ENCODE peak calls at places on chromosomes 4 and X, in six cellular contexts. One of them, this sample, is unnamed.

GRCh38 chrX:97400492-97400891 is 516.8 kb downstream of the RPA4 start:
- DNase-seq in HepG2: no peak
- DNase-seq in GM12878: no peak
- DNase-seq in suprapubic skin: no peak
- DNase-seq in ovary: no peak
- DNase-seq in K562: no peak
- DNase-seq in this sample: no peak

GRCh38 chr4:119833611-119834010 is 205.0 kb upstream of the PDE5A start:
- DNase-seq in HepG2: no peak
- DNase-seq in GM12878: no peak
- DNase-seq in suprapubic skin: no peak
- DNase-seq in ovary: no peak
- DNase-seq in K562: no peak
- DNase-seq in this sample: no peak

GRCh38 chrX:155767101-155767878 is 113.9 kb upstream of the VAMP7 start:
- DNase-seq in HepG2: no peak
- DNase-seq in GM12878: peak
- DNase-seq in suprapubic skin: no peak
- DNase-seq in ovary: peak
- DNase-seq in K562: peak
- DNase-seq in this sample: peak

GRCh38 chr4:151641167-151641566 is 119.6 kb downstream of the GATB start:
- DNase-seq in HepG2: peak
- DNase-seq in GM12878: no peak
- DNase-seq in suprapubic skin: no peak
- DNase-seq in ovary: no peak
- DNase-seq in K562: no peak
- DNase-seq in this sample: no peak

GRCh38 chrX:40176979-40177430 is 79.2 kb upstream of the BCOR start:
- DNase-seq in HepG2: peak
- DNase-seq in GM12878: no peak
- DNase-seq in suprapubic skin: no peak
- DNase-seq in ovary: peak
- DNase-seq in K562: no peak
- DNase-seq in this sample: no peak

GRCh38 chrX:13226214-13226613 is 93.6 kb downstream of the ATXN3L start:
- DNase-seq in HepG2: no peak
- DNase-seq in GM12878: no peak
- DNase-seq in suprapubic skin: no peak
- DNase-seq in ovary: no peak
- DNase-seq in K562: no peak
- DNase-seq in this sample: no peak

GRCh38 chrX:46354481-46354880 is 190.7 kb downstream of the ZNF674 start:
- DNase-seq in HepG2: no peak
- DNase-seq in GM12878: no peak
- DNase-seq in suprapubic skin: no peak
- DNase-seq in ovary: no peak
- DNase-seq in K562: no peak
- DNase-seq in this sample: no peak

GRCh38 chr4:139281212-139281611 is 1.2 kb upstream of the MGARP start:
- DNase-seq in HepG2: no peak
- DNase-seq in GM12878: no peak
- DNase-seq in suprapubic skin: no peak
- DNase-seq in ovary: no peak
- DNase-seq in K562: no peak
- DNase-seq in this sample: no peak

GRCh38 chr4:178553201-178553600 is 1111.0 kb upstream of the AGA start:
- DNase-seq in HepG2: no peak
- DNase-seq in GM12878: no peak
- DNase-seq in suprapubic skin: no peak
- DNase-seq in ovary: no peak
- DNase-seq in K562: no peak
- DNase-seq in this sample: no peak

GRCh38 chr4:140726776-140727500 is 29.2 kb downstream of the TBC1D9 start:
- DNase-seq in HepG2: no peak
- DNase-seq in GM12878: no peak
- DNase-seq in suprapubic skin: no peak
- DNase-seq in ovary: no peak
- DNase-seq in K562: no peak
- DNase-seq in this sample: no peak

GRCh38 chr4:174217273-174218126 is 66.0 kb downstream of the FBXO8 start:
- DNase-seq in HepG2: no peak
- DNase-seq in GM12878: no peak
- DNase-seq in suprapubic skin: no peak
- DNase-seq in ovary: no peak
- DNase-seq in K562: no peak
- DNase-seq in this sample: no peak

GRCh38 chr4:169485791-169486742 is 126.3 kb downstream of the NEK1 start:
- DNase-seq in HepG2: peak
- DNase-seq in GM12878: peak
- DNase-seq in suprapubic skin: no peak
- DNase-seq in ovary: peak
- DNase-seq in K562: peak
- DNase-seq in this sample: no peak

GRCh38 chrX:9862525-9862924 is 76.3 kb downstream of the SHROOM2 start:
- DNase-seq in HepG2: no peak
- DNase-seq in GM12878: no peak
- DNase-seq in suprapubic skin: no peak
- DNase-seq in ovary: no peak
- DNase-seq in K562: no peak
- DNase-seq in this sample: no peak

GRCh38 chr4:2805712-2806391 is 13.0 kb downstream of the SH3BP2 start:
- DNase-seq in HepG2: no peak
- DNase-seq in GM12878: no peak
- DNase-seq in suprapubic skin: no peak
- DNase-seq in ovary: no peak
- DNase-seq in K562: no peak
- DNase-seq in this sample: peak

GRCh38 chr4:1293981-1294380 is 4.3 kb downstream of the MAEA start:
- DNase-seq in HepG2: no peak
- DNase-seq in GM12878: no peak
- DNase-seq in suprapubic skin: peak
- DNase-seq in ovary: no peak
- DNase-seq in K562: no peak
- DNase-seq in this sample: peak

GRCh38 chr4:28001698-28002097 is 1141.1 kb downstream of the STIM2 start:
- DNase-seq in HepG2: no peak
- DNase-seq in GM12878: no peak
- DNase-seq in suprapubic skin: no peak
- DNase-seq in ovary: no peak
- DNase-seq in K562: no peak
- DNase-seq in this sample: no peak

GRCh38 chr4:185640809-185641675 is 105.7 kb upstream of the PDLIM3 start:
- DNase-seq in HepG2: peak
- DNase-seq in GM12878: peak
- DNase-seq in suprapubic skin: no peak
- DNase-seq in ovary: no peak
- DNase-seq in K562: peak
- DNase-seq in this sample: no peak

GRCh38 chr4:11799182-11799581 is 370.5 kb upstream of the HS3ST1 start:
- DNase-seq in HepG2: no peak
- DNase-seq in GM12878: no peak
- DNase-seq in suprapubic skin: no peak
- DNase-seq in ovary: no peak
- DNase-seq in K562: no peak
- DNase-seq in this sample: peak

GRCh38 chrX:106862972-106863688 is 40.0 kb downstream of the RIPPLY1 start:
- DNase-seq in HepG2: peak
- DNase-seq in GM12878: no peak
- DNase-seq in suprapubic skin: no peak
- DNase-seq in ovary: no peak
- DNase-seq in K562: peak
- DNase-seq in this sample: peak

GRCh38 chrX:19866626-19867410 is 20.6 kb downstream of the SH3KBP1 start:
- DNase-seq in HepG2: no peak
- DNase-seq in GM12878: no peak
- DNase-seq in suprapubic skin: no peak
- DNase-seq in ovary: no peak
- DNase-seq in K562: no peak
- DNase-seq in this sample: no peak

GRCh38 chrX:31570658-31571057 is 498.8 kb upstream of the FTHL17 start:
- DNase-seq in HepG2: no peak
- DNase-seq in GM12878: no peak
- DNase-seq in suprapubic skin: no peak
- DNase-seq in ovary: no peak
- DNase-seq in K562: no peak
- DNase-seq in this sample: no peak
- TF ChIP-seq EP300 in HepG2: no peak
- TF ChIP-seq EP300 in GM12878: no peak
- TF ChIP-seq EP300 in suprapubic skin: no peak
- TF ChIP-seq EP300 in ovary: no peak
- TF ChIP-seq EP300 in K562: no peak
- TF ChIP-seq EP300 in this sample: no peak

DNA sequence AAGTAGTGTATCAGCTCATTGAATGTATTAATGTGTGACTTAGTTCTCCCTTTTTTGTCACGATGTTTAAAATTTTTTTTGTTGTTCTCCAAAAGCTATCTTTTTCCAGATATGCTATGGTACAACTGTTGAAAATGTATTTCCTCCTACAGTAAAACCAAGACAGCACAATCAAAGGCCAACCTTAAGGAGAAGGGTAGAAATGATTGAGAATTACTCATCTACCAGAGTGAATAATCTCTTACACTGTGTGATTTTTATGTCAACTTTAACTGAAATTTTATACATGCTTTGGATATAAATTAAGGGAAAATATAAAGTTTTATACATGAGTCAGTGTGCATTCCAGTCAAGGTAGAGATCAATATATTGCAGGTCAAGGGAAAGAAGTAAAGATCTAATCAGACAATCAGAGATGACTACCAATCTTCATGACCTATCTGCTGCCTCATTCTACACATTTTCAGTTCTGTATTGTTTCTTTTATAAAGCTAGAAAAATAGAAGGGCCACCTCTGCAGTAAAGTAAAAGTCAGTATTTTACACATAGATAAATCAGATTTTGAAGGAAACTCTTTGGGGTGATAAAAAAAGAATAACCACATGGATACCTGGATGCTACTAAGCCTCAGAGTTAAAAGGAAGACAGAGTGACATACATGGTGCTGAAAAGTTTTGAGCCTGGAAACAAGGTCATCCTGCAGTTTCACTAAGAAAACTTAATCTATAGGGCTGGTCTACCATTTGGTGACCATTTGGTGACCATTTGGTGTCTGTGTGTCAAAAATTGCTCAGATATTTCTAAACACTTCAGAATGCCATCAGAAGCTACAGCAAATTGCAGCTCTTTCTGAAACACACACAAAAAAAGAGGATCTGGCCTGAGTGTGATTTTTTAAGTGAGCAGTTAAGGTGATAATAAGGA is 1.6 kb downstream of the FAM13A start:
- DNase-seq in HepG2: no peak
- DNase-seq in GM12878: no peak
- DNase-seq in suprapubic skin: no peak
- DNase-seq in ovary: no peak
- DNase-seq in K562: peak
- DNase-seq in this sample: no peak
- H3K4me3 ChIP-seq in HepG2: no peak
- H3K4me3 ChIP-seq in GM12878: no peak
- H3K4me3 ChIP-seq in suprapubic skin: peak
- H3K4me3 ChIP-seq in ovary: peak
- H3K4me3 ChIP-seq in K562: peak
- H3K4me3 ChIP-seq in this sample: peak

DNA sequence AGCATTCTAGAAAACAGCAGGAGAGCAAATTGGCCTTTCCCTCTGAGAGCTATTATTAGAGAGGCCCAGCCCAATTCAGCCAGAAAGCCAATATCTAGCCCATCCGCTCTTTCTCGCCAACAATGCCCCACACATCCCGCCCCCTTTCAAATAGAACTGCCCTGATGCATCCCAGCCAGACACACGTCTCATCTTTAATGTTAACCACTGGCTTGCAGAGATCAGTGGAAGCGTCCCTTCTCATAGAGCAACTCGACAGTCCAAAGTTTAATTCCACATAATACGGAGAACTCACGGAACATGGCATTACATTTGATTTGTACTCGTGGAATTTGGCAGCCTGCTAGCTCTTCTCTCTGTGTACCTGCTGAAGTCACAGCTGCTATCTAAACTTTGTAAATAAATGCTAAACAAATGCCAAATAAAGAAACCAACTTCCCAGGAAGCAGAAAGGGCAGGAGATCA is 304.4 kb downstream of the DHX15 start:
- DNase-seq in HepG2: no peak
- DNase-seq in GM12878: no peak
- DNase-seq in suprapubic skin: no peak
- DNase-seq in ovary: no peak
- DNase-seq in K562: no peak
- DNase-seq in this sample: no peak
- TF ChIP-seq POLR2A in HepG2: no peak
- TF ChIP-seq POLR2A in GM12878: no peak
- TF ChIP-seq POLR2A in suprapubic skin: no peak
- TF ChIP-seq POLR2A in ovary: no peak
- TF ChIP-seq POLR2A in K562: no peak
- TF ChIP-seq POLR2A in this sample: no peak

GRCh38 chr4:173214231-173214630 is 45.6 kb downstream of the GALNT7 start:
- DNase-seq in HepG2: no peak
- DNase-seq in GM12878: no peak
- DNase-seq in suprapubic skin: no peak
- DNase-seq in ovary: no peak
- DNase-seq in K562: peak
- DNase-seq in this sample: no peak

GRCh38 chr4:173212379-173212778 is 43.8 kb downstream of the GALNT7 start:
- DNase-seq in HepG2: no peak
- DNase-seq in GM12878: no peak
- DNase-seq in suprapubic skin: no peak
- DNase-seq in ovary: no peak
- DNase-seq in K562: no peak
- DNase-seq in this sample: no peak

GRCh38 chr4:173217075-173217474 is 48.5 kb downstream of the GALNT7 start:
- DNase-seq in HepG2: no peak
- DNase-seq in GM12878: no peak
- DNase-seq in suprapubic skin: no peak
- DNase-seq in ovary: no peak
- DNase-seq in K562: no peak
- DNase-seq in this sample: no peak

GRCh38 chr4:173213296-173213695 is 44.7 kb downstream of the GALNT7 start:
- DNase-seq in HepG2: no peak
- DNase-seq in GM12878: no peak
- DNase-seq in suprapubic skin: no peak
- DNase-seq in ovary: no peak
- DNase-seq in K562: no peak
- DNase-seq in this sample: no peak

GRCh38 chr4:173214661-173215060 is 46.0 kb downstream of the GALNT7 start:
- DNase-seq in HepG2: no peak
- DNase-seq in GM12878: no peak
- DNase-seq in suprapubic skin: no peak
- DNase-seq in ovary: no peak
- DNase-seq in K562: no peak
- DNase-seq in this sample: peak
- TF ChIP-seq EP300 in HepG2: no peak
- TF ChIP-seq EP300 in GM12878: no peak
- TF ChIP-seq EP300 in suprapubic skin: no peak
- TF ChIP-seq EP300 in ovary: no peak
- TF ChIP-seq EP300 in K562: no peak
- TF ChIP-seq EP300 in this sample: no peak

GRCh38 chrX:153600032-153600373 is 1.1 kb upstream of the CCNQ start:
- DNase-seq in HepG2: no peak
- DNase-seq in GM12878: no peak
- DNase-seq in suprapubic skin: no peak
- DNase-seq in ovary: no peak
- DNase-seq in K562: peak
- DNase-seq in this sample: no peak
- H3K4me3 ChIP-seq in HepG2: peak
- H3K4me3 ChIP-seq in GM12878: peak
- H3K4me3 ChIP-seq in suprapubic skin: peak
- H3K4me3 ChIP-seq in ovary: peak
- H3K4me3 ChIP-seq in K562: peak
- H3K4me3 ChIP-seq in this sample: peak

GRCh38 chrX:43882294-43882681 is at the start of gene MAOB:
- DNase-seq in HepG2: peak
- DNase-seq in GM12878: no peak
- DNase-seq in suprapubic skin: peak
- DNase-seq in ovary: peak
- DNase-seq in K562: peak
- DNase-seq in this sample: peak
- TF ChIP-seq POLR2A in HepG2: peak
- TF ChIP-seq POLR2A in GM12878: no peak
- TF ChIP-seq POLR2A in suprapubic skin: no peak
- TF ChIP-seq POLR2A in ovary: no peak
- TF ChIP-seq POLR2A in K562: no peak
- TF ChIP-seq POLR2A in this sample: no peak

This sample was measured in stomach.